ENCODE peak calls at places on chromosomes 5 and 9, in eight cellular contexts. L is stimulated activated CD4-positive, alpha-beta T cell treated with anti-CD3 and anti-CD28 coated beads, Interleukin-12 subunit alpha, Interleukin-12 subunit beta, amount 100 ng/mL, for 48 hours; M is cardiac muscle cell; S is NCI-H1092; V is T1000; R is osteocyte; F is cerebellar cortex; W is HTR-8/SVneo. I is an unnamed sample.

GRCh38 chr9:89541798-89542197 is 43.9 kb upstream of the SEMA4D start:
- DNase-seq in L (no peak), M (no peak), S (no peak), V (no peak), R (no peak), F (no peak), W (no peak), I (no peak)

GRCh38 chr5:167770461-167770860 is 521.0 kb upstream of the WWC1 start:
- DNase-seq in L (no peak), M (no peak), S (no peak), V (no peak), R (no peak), F (no peak), W (no peak), I (peak; percentile 87)

GRCh38 chr5:156295434-156295833 is 31.5 kb upstream of the SGCD start:
- DNase-seq in L (no peak), M (no peak), S (peak; percentile 1), V (no peak), R (no peak), F (no peak), W (no peak), I (no peak)

GRCh38 chr9:113042884-113043657 is 13.5 kb downstream of the ZFP37 start:
- DNase-seq in L (no peak), M (no peak), S (no peak), V (no peak), R (no peak), F (peak; percentile 4), W (no peak), I (no peak)

GRCh38 chr5:73912755-73913365 is 286.9 kb downstream of the ARHGEF28 start:
- DNase-seq in L (no peak), M (no peak), S (no peak), V (no peak), R (no peak), F (no peak), W (no peak), I (no peak)

GRCh38 chr9:126521976-126522590 is 91.6 kb upstream of the LMX1B start:
- DNase-seq in L (no peak), M (no peak), S (no peak), V (no peak), R (no peak), F (no peak), W (no peak), I (no peak)

GRCh38 chr5:116329503-116329902 is 244.7 kb downstream of the COMMD10 start:
- DNase-seq in L (no peak), M (no peak), S (no peak), V (no peak), R (no peak), F (no peak), W (no peak), I (no peak)

GRCh38 chr9:127612993-127613954 is 1.2 kb downstream of the STXBP1 start:
- DNase-seq in L (peak; percentile 16), M (peak; percentile 52), S (peak; percentile 16), V (peak; percentile 47), R (peak; percentile 86), F (peak; percentile 79), W (peak; percentile 53), I (no peak)

GRCh38 chr5:137737349-137738256 is 1.7 kb upstream of the KLHL3 start:
- DNase-seq in L (no peak), M (peak; percentile 65), S (no peak), V (no peak), R (no peak), F (no peak), W (no peak), I (no peak)

GRCh38 chr9:18692962-18693361 is 219.0 kb downstream of the ADAMTSL1 start:
- DNase-seq in L (no peak), M (no peak), S (no peak), V (no peak), R (no peak), F (no peak), W (no peak), I (no peak)

GRCh38 chr5:945691-946541 is 53.2 kb downstream of the TRIP13 start:
- DNase-seq in L (no peak), M (no peak), S (peak; percentile 28), V (no peak), R (peak; percentile 80), F (no peak), W (no peak), I (no peak)

GRCh38 chr5:58314356-58315045 is 145.4 kb downstream of the PLK2 start:
- DNase-seq in L (no peak), M (no peak), S (no peak), V (no peak), R (no peak), F (no peak), W (no peak), I (no peak)

GRCh38 chr9:37559855-37560592 is 16.2 kb downstream of the FBXO10 start:
- DNase-seq in L (no peak), M (no peak), S (no peak), V (no peak), R (no peak), F (no peak), W (no peak), I (no peak)

GRCh38 chr9:124137944-124138335 is 119.8 kb upstream of the NEK6 start:
- DNase-seq in L (no peak), M (no peak), S (no peak), V (no peak), R (no peak), F (no peak), W (no peak), I (no peak)

GRCh38 chr9:79583957-79584654 is 12.3 kb downstream of the TLE4 start:
- DNase-seq in L (peak; percentile 20), M (peak; percentile 6), S (no peak), V (no peak), R (no peak), F (no peak), W (no peak), I (no peak)

GRCh38 chr9:2620876-2621677 is 510 bp upstream of the VLDLR start:
- DNase-seq in L (peak; percentile 62), M (peak; percentile 91), S (peak; percentile 88), V (peak; percentile 62), R (peak; percentile 91), F (peak; percentile 81), W (peak; percentile 66), I (peak; percentile 46)

GRCh38 chr9:89994988-89995613 is 390.3 kb downstream of the GADD45G start:
- DNase-seq in L (no peak), M (no peak), S (no peak), V (no peak), R (no peak), F (no peak), W (no peak), I (no peak)

GRCh38 chr5:14580037-14581034 is 1.3 kb upstream of the OTULINL start:
- DNase-seq in L (no peak), M (no peak), S (no peak), V (no peak), R (no peak), F (no peak), W (no peak), I (peak; percentile 81)

GRCh38 chr9:94014066-94014654 is 59.0 kb upstream of the BARX1 start:
- DNase-seq in L (no peak), M (peak; percentile 52), S (peak; percentile 6), V (no peak), R (no peak), F (peak; percentile 44), W (peak; percentile 34), I (no peak)

GRCh38 chr9:15304620-15305019 is 2.4 kb downstream of the TTC39B start:
- DNase-seq in L (no peak), M (no peak), S (no peak), V (no peak), R (no peak), F (no peak), W (no peak), I (no peak)